ENCODE peak calls at places on chromosomes 4 and X, in eight cellular contexts. N is aorta, S is left ventricle myocardium inferior, V is uterus, Z is ovary, U is body of pancreas, B is adipocyte, I is fibroblast of lung. K is an unnamed sample.

GRCh38 chr4:3797831-3798500 is 31.8 kb downstream of the ADRA2C start:
- DNase-seq in Z (no peak), U (no peak), I (no peak), V (no peak), N (peak; percentile 35), S (no peak), B (no peak), K (no peak)

GRCh38 chrX:101415180-101416130 is 7.4 kb downstream of the HNRNPH2 start:
- DNase-seq in Z (peak; percentile 40), U (peak; percentile 39), N (no peak), B (peak; percentile 85), S (no peak), I (peak; percentile 87), V (peak; percentile 38), K (peak; percentile 67)

GRCh38 chrX:53377464-53377863 is 45.0 kb downstream of the SMC1A start:
- DNase-seq in S (no peak), B (no peak), I (no peak), U (no peak), N (no peak), Z (no peak), V (no peak), K (no peak)

GRCh38 chrX:19097553-19097952 is 24.7 kb downstream of the ADGRG2 start:
- DNase-seq in N (no peak), B (no peak), I (no peak), U (no peak), Z (no peak), S (no peak), V (no peak), K (no peak)

GRCh38 chr4:82422616-82423015 is 7.6 kb downstream of the HNRNPDL start:
- DNase-seq in B (no peak), I (no peak), N (no peak), U (no peak), Z (no peak), S (no peak), V (no peak), K (no peak)

GRCh38 chr4:103915224-103915869 is 195.6 kb upstream of the TACR3 start:
- DNase-seq in I (peak; percentile 17), S (no peak), U (no peak), V (no peak), Z (no peak), B (peak; percentile 61), N (no peak), K (peak; percentile 45)

GRCh38 chrX:120120223-120120622 is 4.5 kb upstream of the RHOXF1 start:
- DNase-seq in I (peak; percentile 8), S (no peak), V (no peak), N (no peak), U (no peak), B (no peak), Z (no peak), K (no peak)

GRCh38 chr4:184762100-184762499 is 28.2 kb upstream of the CENPU start:
- DNase-seq in B (no peak), V (no peak), N (no peak), U (no peak), Z (no peak), I (no peak), S (no peak), K (no peak)

GRCh38 chr4:86981789-86982188 is 47.0 kb downstream of the AFF1 start:
- DNase-seq in V (no peak), N (no peak), B (no peak), Z (no peak), U (peak; percentile 47), S (no peak), I (no peak), K (no peak)

GRCh38 chrX:150410513-150410912 is 47.4 kb downstream of the MAMLD1 start:
- DNase-seq in S (no peak), U (no peak), I (no peak), B (no peak), N (no peak), Z (no peak), V (no peak), K (no peak)

DNA sequence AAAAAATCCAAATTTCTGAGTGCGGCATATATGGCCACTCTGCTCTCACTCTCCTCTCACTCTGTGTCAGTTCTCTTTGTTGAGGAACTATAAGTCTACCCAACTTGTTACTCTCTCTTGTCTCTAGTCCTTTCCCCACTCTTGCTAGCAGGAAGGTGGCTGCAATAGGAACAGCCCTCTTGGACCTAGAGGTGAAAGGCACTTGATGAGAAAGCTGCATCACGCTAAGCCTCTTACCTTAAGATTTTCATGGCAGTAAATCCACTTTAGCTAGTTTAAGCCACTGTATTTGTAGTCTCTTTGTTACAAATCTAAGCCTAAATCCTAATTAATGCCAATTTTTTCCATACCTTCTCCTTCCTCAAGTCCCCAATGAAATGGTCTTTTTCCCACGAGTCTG is 189.9 kb downstream of the NKX6-1 start:
- DNase-seq in V (no peak), U (no peak), B (no peak), Z (no peak), I (no peak), S (no peak), N (no peak), K (peak; percentile 4)
- H3K4me3 ChIP-seq in V (no peak overlapping the region), U (no peak overlapping the region), B (no peak overlapping the region), Z (no peak overlapping the region), I (no peak overlapping the region), S (no peak overlapping the region), N (no peak overlapping the region), K (no peak overlapping the region)

GRCh38 chr4:187192266-187192665 is 468.6 kb upstream of the FAT1 start:
- DNase-seq in N (no peak), I (no peak), V (no peak), B (no peak), U (no peak), Z (no peak), S (no peak), K (no peak)
- H3K4me3 ChIP-seq in N (no peak overlapping the region), I (no peak overlapping the region), V (no peak overlapping the region), B (no peak overlapping the region), U (no peak overlapping the region), Z (no peak overlapping the region), S (no peak overlapping the region), K (no peak overlapping the region)

DNA sequence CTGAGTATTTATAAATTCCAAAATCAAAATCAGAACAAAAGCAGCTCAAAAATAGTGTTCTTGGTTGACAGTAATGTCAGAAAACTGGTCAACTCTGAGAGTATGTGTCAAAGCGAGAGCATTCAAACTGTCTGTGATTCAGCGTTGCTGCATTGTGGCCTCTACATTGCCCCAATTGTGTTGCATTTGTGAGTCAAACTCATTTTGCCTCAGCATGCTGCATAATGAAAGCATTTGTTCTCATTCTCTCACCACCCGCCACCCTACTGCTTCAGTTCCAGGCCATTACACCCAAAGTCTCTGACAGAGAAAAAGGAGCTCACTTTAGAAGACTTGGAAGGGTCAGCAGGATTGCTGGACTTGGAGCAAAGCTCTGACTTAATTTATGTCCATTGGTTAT is 153.7 kb upstream of the ANK2 start:
- DNase-seq in I (peak; percentile 27), S (no peak), V (no peak), Z (no peak), U (no peak), B (no peak), N (no peak), K (peak; percentile 81)
- H3K4me3 ChIP-seq in I (no peak overlapping the region), S (no peak overlapping the region), V (no peak overlapping the region), Z (no peak overlapping the region), U (no peak overlapping the region), B (no peak overlapping the region), N (no peak overlapping the region), K (peak overlapping the region; percentile 0)

GRCh38 chrX:10121787-10122186 is 35.0 kb upstream of the CLCN4 start:
- DNase-seq in Z (no peak), U (no peak), V (no peak), S (no peak), B (no peak), I (no peak), N (peak; percentile 64), K (no peak)
- H3K4me3 ChIP-seq in Z (no peak overlapping the region), U (no peak overlapping the region), V (no peak overlapping the region), S (no peak overlapping the region), B (no peak overlapping the region), I (no peak overlapping the region), N (no peak overlapping the region), K (no peak overlapping the region)

GRCh38 chrX:137999542-137999941 is 433.6 kb downstream of the ZIC3 start:
- DNase-seq in B (no peak), U (no peak), I (no peak), N (no peak), V (no peak), S (no peak), Z (no peak), K (no peak)

GRCh38 chrX:137999071-137999470 is 433.1 kb downstream of the ZIC3 start:
- DNase-seq in N (no peak), I (no peak), V (no peak), U (no peak), Z (no peak), B (no peak), S (no peak), K (no peak)

GRCh38 chrX:138001219-138001618 is 435.3 kb downstream of the ZIC3 start:
- DNase-seq in S (no peak), B (no peak), I (no peak), U (no peak), V (no peak), Z (no peak), N (no peak), K (no peak)

GRCh38 chrX:137998619-137999018 is 432.7 kb downstream of the ZIC3 start:
- DNase-seq in I (no peak), U (no peak), V (no peak), N (no peak), Z (no peak), B (no peak), S (no peak), K (no peak)
- H3K4me3 ChIP-seq in I (no peak overlapping the region), U (no peak overlapping the region), V (no peak overlapping the region), N (no peak overlapping the region), Z (no peak overlapping the region), B (no peak overlapping the region), S (no peak overlapping the region), K (no peak overlapping the region)

K was measured in neural progenitor cell.